ENCODE peak calls at places on chromosomes 6 and 20, in six cellular contexts. U is breast epithelium, R is right lobe of liver, J is adrenal gland, Y is IMR-90, I is stomach. K is an unnamed sample.

GRCh38 chr6:63661769-63662168 is 26.2 kb downstream of the PHF3 start:
- DNase-seq in Y (no peak), I (no peak), R (no peak), U (no peak), J (no peak), K (no peak)

GRCh38 chr6:14187408-14187807 is 69.8 kb downstream of the CD83 start:
- DNase-seq in R (no peak), I (no peak), J (no peak), Y (no peak), U (no peak), K (no peak)

GRCh38 chr20:19275038-19275629 is 62.7 kb downstream of the SLC24A3 start:
- DNase-seq in R (no peak), U (no peak), Y (no peak), J (no peak), I (no peak), K (no peak)

GRCh38 chr6:28124350-28124970 is at the start of gene ZSCAN16:
- DNase-seq in I (peak; percentile 84), U (peak; percentile 62), R (peak; percentile 90), Y (peak; percentile 79), J (peak; percentile 84), K (peak; percentile 84)

GRCh38 chr6:153705429-153705828 is 333.6 kb upstream of the OPRM1 start:
- DNase-seq in Y (no peak), J (no peak), R (no peak), U (no peak), I (no peak), K (no peak)

GRCh38 chr20:20820780-20821495 is 108.5 kb upstream of the RALGAPA2 start:
- DNase-seq in U (no peak), Y (no peak), J (no peak), R (no peak), I (no peak), K (no peak)

GRCh38 chr6:20511858-20512257 is 22.4 kb upstream of the CDKAL1 start:
- DNase-seq in I (no peak), U (no peak), Y (no peak), R (no peak), J (no peak), K (no peak)

GRCh38 chr6:42766163-42766670 is 15.6 kb upstream of the BICRAL start:
- DNase-seq in R (no peak), J (no peak), U (no peak), I (no peak), Y (peak; percentile 81), K (no peak)

GRCh38 chr6:123997223-123997622 is 193.6 kb downstream of the NKAIN2 start:
- DNase-seq in Y (no peak), I (no peak), R (no peak), J (no peak), U (no peak), K (no peak)

GRCh38 chr20:4160761-4161305 is 145.5 kb upstream of the RNF24 start:
- DNase-seq in J (peak; percentile 59), R (no peak), I (no peak), Y (peak; percentile 54), U (no peak), K (peak; percentile 58)

GRCh38 chr20:15862178-15862577 is 711.1 kb downstream of the KIF16B start:
- DNase-seq in U (no peak), J (no peak), R (no peak), I (no peak), Y (no peak), K (no peak)

GRCh38 chr6:154606457-154606856 is 96.0 kb upstream of the CNKSR3 start:
- DNase-seq in Y (no peak), R (no peak), U (no peak), I (no peak), J (no peak), K (no peak)

GRCh38 chr6:47479156-47479541 is 1.6 kb downstream of the CD2AP start:
- DNase-seq in J (no peak), Y (peak; percentile 17), U (no peak), I (no peak), R (no peak), K (no peak)

GRCh38 chr6:63926950-63927349 is 291.3 kb downstream of the PHF3 start:
- DNase-seq in J (no peak), I (no peak), Y (no peak), R (no peak), U (no peak), K (no peak)

GRCh38 chr20:39623584-39624234 is 661.6 kb downstream of the DHX35 start:
- DNase-seq in U (no peak), R (no peak), J (peak; percentile 26), I (no peak), Y (no peak), K (no peak)

GRCh38 chr20:25987073-25987927 is 290.6 kb upstream of the ZNF337 start:
- DNase-seq in Y (peak; percentile 10), U (no peak), I (no peak), J (no peak), R (no peak), K (peak; percentile 55)

GRCh38 chr6:168122011-168122410 is 43.0 kb upstream of the FRMD1 start:
- DNase-seq in U (peak; percentile 7), I (no peak), Y (no peak), J (no peak), R (no peak), K (no peak)

GRCh38 chr20:57618766-57619052 is 1.5 kb downstream of the ZBP1 start:
- DNase-seq in J (no peak), Y (no peak), I (no peak), U (no peak), R (no peak), K (no peak)

GRCh38 chr6:126963077-126963809 is 155.2 kb upstream of the RSPO3 start:
- DNase-seq in J (no peak), U (no peak), Y (no peak), R (no peak), I (no peak), K (no peak)

GRCh38 chr20:51529027-51529749 is 13.3 kb downstream of the NFATC2 start:
- DNase-seq in U (no peak), R (no peak), J (no peak), Y (peak; percentile 74), I (no peak), K (no peak)

GRCh38 chr6:163417595-163417994 is 3.1 kb downstream of the QKI start:
- DNase-seq in R (no peak), J (no peak), I (no peak), U (no peak), Y (no peak), K (no peak)

GRCh38 chr6:79544939-79545450 is 7.8 kb upstream of the LCA5 start:
- DNase-seq in I (peak; percentile 31), U (peak; percentile 84), R (no peak), J (peak; percentile 88), Y (peak; percentile 99), K (peak; percentile 71)

GRCh38 chr6:16562498-16562897 is 198.8 kb downstream of the ATXN1 start:
- DNase-seq in U (no peak), J (no peak), I (no peak), R (no peak), Y (peak; percentile 52), K (no peak)

GRCh38 chr20:40497781-40498691 is 191.0 kb downstream of the MAFB start:
- DNase-seq in I (no peak), U (no peak), J (peak; percentile 39), R (peak; percentile 54), Y (no peak), K (no peak)

GRCh38 chr20:58470336-58470978 is 44.7 kb downstream of the APCDD1L start:
- DNase-seq in Y (no peak), U (no peak), R (no peak), I (no peak), J (no peak), K (no peak)

GRCh38 chr20:2151805-2152727 is 50.4 kb downstream of the STK35 start:
- DNase-seq in U (no peak), I (peak; percentile 69), R (no peak), J (no peak), Y (peak; percentile 64), K (no peak)

GRCh38 chr6:34473967-34474366 is 8.1 kb downstream of the PACSIN1 start:
- DNase-seq in J (no peak), Y (no peak), U (no peak), R (no peak), I (no peak), K (no peak)

GRCh38 chr6:10837009-10837691 is 1.2 kb downstream of the MAK start:
- DNase-seq in I (peak; percentile 33), J (peak; percentile 52), U (no peak), R (peak; percentile 62), Y (no peak), K (peak; percentile 52)

DNA sequence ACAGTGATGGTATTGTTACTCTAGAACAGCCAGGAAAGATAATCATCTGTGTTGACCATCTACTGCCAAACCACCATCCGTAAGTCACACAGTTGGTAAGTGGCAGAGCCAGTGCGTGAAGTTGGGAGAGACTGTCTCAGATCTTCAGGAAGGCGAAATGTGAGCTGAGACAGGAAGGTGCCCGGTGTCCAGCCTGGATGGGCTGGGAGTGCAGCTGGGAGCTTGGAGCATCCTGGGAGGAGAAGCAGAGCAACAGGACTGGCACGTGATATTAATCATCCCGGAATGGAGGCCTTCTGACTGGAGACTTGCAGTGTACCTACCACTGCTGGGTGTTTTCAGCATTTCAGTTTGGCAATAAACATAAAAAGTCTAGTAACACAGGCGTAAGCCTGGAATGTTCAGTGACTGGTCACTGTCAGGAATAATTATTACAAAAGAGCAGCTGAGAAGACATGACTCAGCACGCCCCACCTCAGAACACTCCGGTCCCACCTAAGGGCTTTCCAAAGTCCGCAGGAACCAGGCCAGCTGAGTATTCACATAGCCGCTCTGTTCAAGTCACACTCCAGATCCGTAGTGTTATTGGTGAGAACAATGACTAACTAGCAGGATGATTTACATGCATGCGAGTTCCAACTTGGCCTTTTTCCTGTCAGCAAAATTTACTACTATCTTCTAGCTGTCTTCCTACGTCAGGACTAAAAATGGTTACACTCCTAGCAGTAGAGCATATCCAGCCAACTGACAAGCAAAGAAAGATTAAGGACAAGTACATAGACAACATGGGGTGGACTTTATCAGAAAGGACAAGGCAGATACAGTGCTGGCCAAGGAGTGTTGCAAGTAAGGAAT is 45.1 kb upstream of the PNRC1 start:
- DNase-seq in J (peak; percentile 94), R (peak; percentile 83), I (peak; percentile 72), U (peak; percentile 93), Y (peak; percentile 95), K (peak; percentile 87)
- TF ChIP-seq POLR2A in J (peak; percentile 59), R (peak; percentile 82), I (no peak), U (peak; percentile 10), Y (no peak), K (peak; percentile 32)

GRCh38 chr6:53064726-53065265 is 408 bp upstream of the FBXO9 start:
- DNase-seq in U (peak; percentile 97), I (peak; percentile 97), R (peak; percentile 99), J (peak; percentile 98), Y (peak; percentile 97), K (peak; percentile 96)
- TF ChIP-seq CTCF in U (peak; percentile 22), I (peak; percentile 26), R (no peak), J (no peak), Y (peak; percentile 2), K (no peak)

GRCh38 chr20:17436664-17437063 is 94.5 kb downstream of the BFSP1 start:
- DNase-seq in J (no peak), R (no peak), U (no peak), Y (no peak), I (no peak), K (no peak)
- H3K27me3 ChIP-seq in J (no peaks in the 10 kb centered on the region), R (no peaks in the 10 kb centered on the region), U (no peaks in the 10 kb centered on the region), Y (peaks cover 18% of the 10 kb centered on the region), I (peaks cover 11% of the 10 kb centered on the region), K (no peaks in the 10 kb centered on the region)

GRCh38 chr6:81570673-81571072 is 181.8 kb downstream of the TENT5A start:
- DNase-seq in I (no peak), U (no peak), J (no peak), R (no peak), Y (no peak), K (no peak)

GRCh38 chr6:81572020-81572419 is 180.5 kb downstream of the TENT5A start:
- DNase-seq in R (no peak), I (no peak), U (no peak), Y (peak; percentile 45), J (no peak), K (no peak)

GRCh38 chr6:81565071-81565470 is 187.4 kb downstream of the TENT5A start:
- DNase-seq in J (no peak), R (no peak), I (no peak), Y (no peak), U (no peak), K (no peak)

GRCh38 chr6:81568973-81569372 is 183.5 kb downstream of the TENT5A start:
- DNase-seq in J (no peak), R (no peak), U (no peak), I (no peak), Y (no peak), K (no peak)
- TF ChIP-seq POLR2A in J (no peak), R (no peak), U (no peak), I (no peak), Y (no peak), K (no peak)

K was measured in Peyer's patch.